ENCODE peak calls at places on chromosome 21, in eight cellular contexts. R, G, H, Y, L, J, M and P are unnamed samples.

GRCh38 chr21:16773206-16773605 is 739.6 kb upstream of the CXADR start:
- DNase-seq in M (no peak), J (no peak), R (no peak), L (no peak), G (peak; percentile 35), Y (no peak), H (peak; percentile 8), P (no peak)

GRCh38 chr21:37270576-37271365 is 3.6 kb upstream of the VPS26C start:
- DNase-seq in H (no peak), M (no peak), R (no peak), Y (no peak), L (no peak), J (no peak), G (no peak), P (no peak)

GRCh38 chr21:26844258-26845065 is 747 bp downstream of the ADAMTS1 start:
- DNase-seq in Y (peak; percentile 69), J (peak; percentile 45), L (peak; percentile 89), H (no peak), M (peak; percentile 71), R (peak; percentile 64), G (peak; percentile 37), P (peak; percentile 62)

GRCh38 chr21:31326478-31327247 is 17.4 kb downstream of the TIAM1 start:
- DNase-seq in J (peak; percentile 26), L (no peak), H (no peak), Y (no peak), G (peak; percentile 45), M (no peak), R (no peak), P (no peak)

GRCh38 chr21:45010860-45011259 is 63.5 kb upstream of the ADARB1 start:
- DNase-seq in M (no peak), J (no peak), R (no peak), Y (no peak), G (no peak), L (peak; percentile 28), H (no peak), P (no peak)

GRCh38 chr21:19870682-19871081 is 1127.5 kb upstream of the NCAM2 start:
- DNase-seq in L (no peak), J (no peak), G (no peak), H (no peak), M (no peak), R (no peak), Y (no peak), P (no peak)

GRCh38 chr21:25512095-25513086 is 94.9 kb downstream of the MRPL39 start:
- DNase-seq in L (peak; percentile 42), J (no peak), M (no peak), Y (no peak), G (no peak), H (no peak), R (no peak), P (no peak)

GRCh38 chr21:16241021-16241420 is 511.2 kb downstream of the USP25 start:
- DNase-seq in G (no peak), Y (no peak), J (no peak), M (no peak), L (no peak), R (no peak), H (no peak), P (no peak)

DNA sequence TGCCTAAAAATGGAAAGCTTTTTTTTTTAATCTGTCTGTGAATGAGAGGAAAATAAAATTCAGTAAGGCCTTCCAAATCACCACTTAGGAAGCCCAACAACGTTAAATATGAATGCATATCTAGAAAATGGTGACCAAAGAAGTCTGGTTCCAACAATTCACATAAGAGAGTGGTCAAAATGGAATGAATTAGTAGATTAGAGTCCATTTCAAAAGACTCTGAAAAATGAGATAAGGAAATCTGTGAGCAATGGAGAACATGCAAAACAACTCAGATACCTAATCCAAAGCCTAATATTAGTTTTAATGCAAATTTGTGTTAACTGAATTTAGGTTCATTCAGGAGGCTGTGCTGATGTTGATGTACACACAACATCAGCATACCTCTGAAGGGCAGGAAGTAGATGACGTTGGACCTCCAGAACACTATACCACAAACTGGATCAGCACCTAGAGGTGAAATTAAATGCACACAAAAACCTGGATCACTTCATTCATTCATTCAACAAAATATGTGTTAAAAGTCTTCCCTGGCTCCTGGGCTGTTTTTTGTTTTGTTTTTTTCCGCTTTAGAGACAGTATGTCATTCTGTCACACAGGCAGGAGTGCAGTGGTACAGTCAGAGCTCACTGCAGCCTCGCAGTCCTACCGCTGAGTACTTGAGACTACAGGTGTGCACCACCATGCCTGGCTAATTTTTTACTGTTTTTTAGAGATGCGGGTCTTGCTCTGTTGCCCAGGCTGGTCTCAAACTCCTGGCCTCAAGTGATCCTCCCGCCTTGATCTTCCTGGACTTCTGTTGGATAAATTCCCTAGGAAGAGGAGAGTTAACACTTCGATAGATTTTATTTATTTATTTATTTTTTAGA is 4.9 kb upstream of the BRWD1 start:
- DNase-seq in J (no peak), Y (no peak), L (no peak), G (no peak), M (no peak), R (no peak), H (no peak), P (no peak)
- H3K27ac ChIP-seq in J (no peak overlapping the region), Y (no peak overlapping the region), L (peak overlapping the region; percentile 40), G (no peak overlapping the region), M (no peak overlapping the region), R (no peak overlapping the region), H (no peak overlapping the region), P (no peak overlapping the region)

DNA sequence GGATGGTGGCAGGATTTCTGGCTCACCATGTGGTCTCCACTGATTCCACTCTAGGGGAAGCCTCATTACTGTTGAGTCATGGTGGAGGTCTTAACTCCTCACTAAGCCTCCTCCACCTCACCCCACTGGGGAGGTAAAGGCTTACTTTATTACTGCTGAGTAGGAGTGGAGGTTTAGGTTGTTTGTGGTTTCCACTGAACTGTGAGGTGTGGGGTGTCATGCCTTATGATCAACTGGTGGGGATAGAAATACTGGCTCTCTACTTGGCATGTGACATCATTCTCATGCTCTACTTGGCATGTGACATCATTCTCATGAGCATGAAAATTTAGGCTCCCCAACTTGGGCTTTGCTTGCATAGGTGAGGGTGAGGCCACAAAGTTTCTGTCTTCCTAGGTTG is 35.6 kb downstream of the COL6A1 start:
- DNase-seq in G (no peak), H (no peak), L (no peak), R (no peak), Y (no peak), J (no peak), M (no peak), P (no peak)
- H3K27ac ChIP-seq in G (no peak overlapping the region), H (no peak overlapping the region), L (no peak overlapping the region), R (no peak overlapping the region), Y (no peak overlapping the region), J (no peak overlapping the region), M (no peak overlapping the region), P (no peak overlapping the region)

GRCh38 chr21:29146726-29147125 is 16.3 kb downstream of the MAP3K7CL start:
- DNase-seq in J (no peak), G (no peak), M (no peak), Y (no peak), H (no peak), L (no peak), R (no peak), P (no peak)

GRCh38 chr21:29144736-29145353 is 14.4 kb downstream of the MAP3K7CL start:
- DNase-seq in R (peak; percentile 20), L (no peak), J (no peak), H (no peak), G (no peak), M (no peak), Y (no peak), P (no peak)

GRCh38 chr21:29148535-29148934 is 18.1 kb downstream of the MAP3K7CL start:
- DNase-seq in L (peak; percentile 75), Y (no peak), G (peak; percentile 87), J (no peak), H (no peak), R (peak; percentile 83), M (no peak), P (no peak)

GRCh38 chr21:29145837-29146453 is 15.5 kb downstream of the MAP3K7CL start:
- DNase-seq in L (no peak), H (no peak), R (peak; percentile 87), J (no peak), M (no peak), Y (no peak), G (no peak), P (no peak)

GRCh38 chr21:29145354-29145782 is 14.9 kb downstream of the MAP3K7CL start:
- DNase-seq in H (peak; percentile 73), G (peak; percentile 91), M (no peak), L (no peak), R (peak; percentile 93), J (no peak), Y (no peak), P (no peak)
- H3K27ac ChIP-seq in H (peak overlapping the region; percentile 68), G (peak overlapping the region; percentile 94), M (no peak overlapping the region), L (peak overlapping the region; percentile 85), R (peak overlapping the region; percentile 91), J (no peak overlapping the region), Y (peak overlapping the region; percentile 89), P (no peak overlapping the region)

GRCh38 chr21:36076878-36077658 is 7.2 kb downstream of the CBR1 start:
- DNase-seq in R (no peak), H (no peak), M (peak; percentile 29), G (no peak), Y (no peak), L (no peak), J (peak; percentile 70), P (no peak)
- H3K27ac ChIP-seq in R (no peak overlapping the region), H (no peak overlapping the region), M (no peak overlapping the region), G (no peak overlapping the region), Y (no peak overlapping the region), L (no peak overlapping the region), J (peak overlapping the region; percentile 40), P (no peak overlapping the region)

GRCh38 chr21:42939581-42940413 is 14.4 kb upstream of the ERVH48-1 start:
- DNase-seq in R (peak; percentile 97), J (no peak), M (peak; percentile 84), Y (peak; percentile 70), H (peak; percentile 91), L (peak; percentile 79), G (peak; percentile 94), P (peak; percentile 74)
- H3K27ac ChIP-seq in R (no peak overlapping the region), J (no peak overlapping the region), M (peak overlapping the region; percentile 36), Y (peak overlapping the region; percentile 56), H (peak overlapping the region; percentile 97), L (peak overlapping the region; percentile 44), G (no peak overlapping the region), P (peak overlapping the region; percentile 68)

DNA sequence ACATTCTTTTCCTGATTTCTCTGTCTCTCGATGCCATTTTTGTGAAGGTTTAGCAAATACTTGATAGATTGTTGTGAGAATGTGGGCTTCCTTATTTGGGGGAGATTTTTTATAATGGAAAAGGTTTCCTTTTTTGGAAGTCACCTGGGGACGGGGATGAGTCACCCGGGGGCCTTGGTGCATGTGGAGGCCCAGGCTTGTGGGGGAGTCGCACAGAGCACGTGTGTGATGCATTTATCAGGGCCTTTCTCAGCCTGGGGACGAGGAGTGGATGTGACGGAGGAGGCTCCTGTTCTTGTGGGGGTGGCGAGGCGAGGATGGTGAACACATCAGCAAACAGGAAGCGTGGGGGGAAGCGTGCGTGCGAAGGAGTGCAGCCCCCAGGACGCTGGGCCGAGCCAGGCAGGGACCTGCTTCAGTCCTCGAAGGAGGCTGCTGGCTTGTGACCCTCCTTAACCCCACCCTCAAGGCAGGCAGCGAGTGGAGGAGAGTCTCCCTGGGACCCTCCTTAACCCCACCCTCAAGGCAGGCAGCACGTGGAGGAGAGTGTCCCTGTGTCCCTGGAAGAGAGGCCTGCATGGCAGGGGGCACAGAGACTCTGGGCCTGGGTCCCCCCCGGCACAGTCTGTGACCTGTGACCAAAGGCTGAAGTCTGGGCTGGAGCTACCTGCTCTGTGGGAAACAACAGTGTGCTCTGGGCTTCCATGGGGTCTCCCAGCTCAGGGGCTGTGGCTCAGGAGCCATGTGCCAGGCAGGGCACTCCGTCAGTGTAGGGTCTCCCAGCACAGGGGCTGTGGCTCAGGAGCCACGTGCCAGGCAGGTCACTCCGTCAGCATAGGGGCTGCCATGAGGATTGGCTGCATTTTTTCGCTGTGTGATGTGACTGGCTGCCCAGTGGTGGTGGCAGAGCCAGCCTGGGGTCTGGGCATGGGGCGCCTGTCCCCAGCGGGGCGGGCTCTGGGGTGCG is 57.2 kb downstream of the AGPAT3 start:
- DNase-seq in G (peak; percentile 29), L (peak; percentile 53), Y (no peak), R (no peak), J (no peak), H (no peak), M (no peak), P (no peak)
- H3K27ac ChIP-seq in G (no peak overlapping the region), L (no peak overlapping the region), Y (peak overlapping the region; percentile 67), R (no peak overlapping the region), J (no peak overlapping the region), H (no peak overlapping the region), M (no peak overlapping the region), P (no peak overlapping the region)